ENCODE peak calls at places on chromosome 4, in ten cellular contexts. D is fibroblast of pulmonary artery, X is IMR-90, O is GM12878, L is mammary epithelial cell, R is neural progenitor cell, F is OCI-LY7, J is heart left ventricle, W is AG09309, M is lung. T is an unnamed sample.

GRCh38 chr4:131459430-131460101 is 1689.5 kb upstream of the PCDH10 start:
- DNase-seq in D (no peak), X (no peak), O (peak), L (no peak), R (no peak), F (peak), J (no peak), W (no peak), M (no peak), T (no peak)

GRCh38 chr4:118286685-118287084 is 66.1 kb downstream of the PRSS12 start:
- DNase-seq in D (no peak), X (no peak), O (no peak), L (peak), R (no peak), F (no peak), J (no peak), W (no peak), M (no peak), T (no peak)

GRCh38 chr4:107131295-107131694 is 95.2 kb upstream of the DKK2 start:
- DNase-seq in D (peak), X (peak), O (no peak), L (no peak), R (no peak), F (no peak), J (no peak), W (no peak), M (no peak), T (no peak)

GRCh38 chr4:157128395-157128794 is 52.4 kb downstream of the GLRB start:
- DNase-seq in D (peak), X (peak), O (no peak), L (peak), R (no peak), F (no peak), J (no peak), W (peak), M (no peak), T (peak)

GRCh38 chr4:4801013-4801412 is 58.5 kb upstream of the MSX1 start:
- DNase-seq in D (peak), X (peak), O (no peak), L (no peak), R (no peak), F (no peak), J (no peak), W (peak), M (no peak), T (peak)

GRCh38 chr4:185865901-185866328 is 53.9 kb upstream of the SORBS2 start:
- DNase-seq in D (peak), X (peak), O (no peak), L (peak), R (no peak), F (no peak), J (peak), W (no peak), M (no peak), T (peak)

GRCh38 chr4:108030332-108030731 is 40.6 kb downstream of the HADH start:
- DNase-seq in D (peak), X (peak), O (no peak), L (peak), R (peak), F (peak), J (no peak), W (peak), M (no peak), T (peak)

GRCh38 chr4:150641604-150642003 is 59.7 kb downstream of the MAB21L2 start:
- DNase-seq in D (no peak), X (no peak), O (no peak), L (no peak), R (no peak), F (no peak), J (no peak), W (no peak), M (no peak), T (no peak)

GRCh38 chr4:64584981-64585557 is 175.8 kb upstream of the TECRL start:
- DNase-seq in D (peak), X (peak), O (no peak), L (peak), R (peak), F (peak), J (no peak), W (no peak), M (no peak), T (peak)

GRCh38 chr4:87679449-87680169 is 29.5 kb downstream of the DMP1 start:
- DNase-seq in D (peak), X (peak), O (peak), L (peak), R (peak), F (peak), J (peak), W (peak), M (no peak), T (peak)

DNA sequence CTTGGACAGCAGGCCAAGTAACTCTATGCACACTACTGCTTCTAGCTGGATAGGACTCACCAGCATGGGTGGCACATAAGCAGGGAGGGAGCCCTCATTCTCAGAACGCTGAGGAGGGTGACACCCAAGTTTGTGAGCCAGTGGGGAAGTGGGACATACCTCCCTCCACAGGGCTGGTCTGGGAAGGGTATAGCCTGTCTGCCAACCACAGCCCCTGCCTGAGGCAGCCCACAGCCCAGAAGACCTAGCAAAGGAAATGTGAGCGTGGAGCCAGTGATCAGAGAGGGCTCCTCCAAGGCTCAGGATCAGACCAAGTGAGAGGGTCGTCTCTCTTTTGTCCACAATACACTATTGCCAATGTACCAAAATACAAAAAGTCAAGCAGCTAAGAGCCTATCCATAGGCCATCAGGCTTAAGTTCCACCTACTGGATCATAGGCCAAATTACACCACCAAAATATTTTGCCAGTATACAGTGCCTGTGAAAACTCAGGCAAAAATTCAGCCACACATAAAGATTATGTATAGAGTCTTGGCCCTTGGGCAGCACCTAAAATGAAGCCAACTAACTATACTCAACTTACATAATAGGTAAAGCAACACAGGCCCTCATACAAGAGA is 1203.1 kb downstream of the PCDH18 start:
- DNase-seq in D (peak), X (no peak), O (no peak), L (peak), R (peak), F (no peak), J (no peak), W (no peak), M (no peak), T (no peak)
- TF ChIP-seq CTCF in D (peak), X (no peak), O (no peak), L (peak), R (peak), F (no peak), J (no peak), W (no peak), M (no peak), T (no peak)

DNA sequence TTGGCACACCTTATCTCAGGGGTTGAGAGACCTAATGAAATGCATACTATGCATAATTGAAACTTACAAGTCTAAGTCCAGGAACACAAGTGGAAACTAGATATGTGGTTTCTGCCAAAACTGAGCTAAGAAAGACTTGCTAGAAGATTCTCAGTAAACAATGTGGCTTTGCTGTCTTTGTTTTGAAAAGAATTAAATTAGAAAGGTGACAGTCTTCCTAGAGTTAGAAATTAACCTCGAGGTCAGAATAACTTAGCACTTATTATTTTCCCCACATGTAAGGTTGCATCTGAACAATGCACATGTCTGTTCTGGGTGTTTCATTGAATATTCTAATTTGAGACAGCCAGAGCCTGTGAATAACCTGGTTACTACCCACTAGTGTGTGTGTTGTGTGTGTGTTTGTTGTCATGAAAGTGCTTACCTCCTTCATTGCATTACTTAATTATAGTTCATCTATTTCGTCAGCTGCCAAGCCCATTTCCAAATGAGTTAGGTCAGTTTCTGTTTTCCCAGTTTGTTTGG is 1.5 kb downstream of the EREG start:
- DNase-seq in D (no peak), X (no peak), O (no peak), L (peak), R (no peak), F (no peak), J (no peak), W (no peak), M (no peak), T (no peak)
- H3K4me3 ChIP-seq in D (peak), X (no peak), O (no peak), L (peak), R (no peak), F (no peak), J (no peak), W (no peak), M (no peak), T (no peak)

DNA sequence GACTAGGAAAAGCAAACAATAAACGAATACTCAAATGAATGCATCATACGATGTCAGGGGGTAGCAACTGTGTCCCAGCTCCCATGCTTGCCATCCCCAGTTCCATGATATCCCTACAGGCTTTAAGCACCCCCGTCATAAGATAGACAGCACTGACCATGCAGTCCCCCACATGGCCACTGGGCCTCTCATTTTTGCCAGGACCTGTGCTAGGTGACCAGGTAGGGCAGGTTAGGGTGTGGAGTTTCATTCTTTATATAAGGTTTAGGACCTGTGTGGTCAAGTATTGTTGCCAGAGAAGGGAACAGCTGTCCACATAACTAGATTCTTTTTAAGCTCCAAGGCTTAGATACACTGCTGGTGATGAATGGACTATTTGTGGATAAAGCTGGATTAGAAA is 9.7 kb downstream of the PPEF2 start:
- DNase-seq in D (no peak), X (no peak), O (no peak), L (peak), R (peak), F (no peak), J (no peak), W (no peak), M (no peak), T (no peak)
- TF ChIP-seq CTCF in D (peak), X (no peak), O (peak), L (peak), R (peak), F (no peak), J (no peak), W (peak), M (no peak), T (peak)

GRCh38 chr4:97309111-97309510 is 834.2 kb downstream of the STPG2 start:
- DNase-seq in D (no peak), X (no peak), O (no peak), L (no peak), R (no peak), F (no peak), J (no peak), W (no peak), M (no peak), T (no peak)
- H3K4me3 ChIP-seq in D (no peak), X (no peak), O (no peak), L (no peak), R (no peak), F (no peak), J (no peak), W (no peak), M (no peak), T (no peak)

GRCh38 chr4:6701371-6701770 is 7.7 kb downstream of the S100P start:
- DNase-seq in D (no peak), X (no peak), O (no peak), L (no peak), R (peak), F (no peak), J (no peak), W (no peak), M (no peak), T (no peak)
- TF ChIP-seq CTCF in D (peak), X (peak), O (peak), L (peak), R (peak), F (peak), J (no peak), W (peak), M (no peak), T (peak)

GRCh38 chr4:7111441-7111840 is 43.6 kb upstream of the GRPEL1 start:
- DNase-seq in D (no peak), X (no peak), O (no peak), L (no peak), R (no peak), F (no peak), J (no peak), W (no peak), M (no peak), T (no peak)
- H3K4me3 ChIP-seq in D (no peak), X (no peak), O (no peak), L (no peak), R (no peak), F (no peak), J (no peak), W (no peak), M (no peak), T (no peak)

DNA sequence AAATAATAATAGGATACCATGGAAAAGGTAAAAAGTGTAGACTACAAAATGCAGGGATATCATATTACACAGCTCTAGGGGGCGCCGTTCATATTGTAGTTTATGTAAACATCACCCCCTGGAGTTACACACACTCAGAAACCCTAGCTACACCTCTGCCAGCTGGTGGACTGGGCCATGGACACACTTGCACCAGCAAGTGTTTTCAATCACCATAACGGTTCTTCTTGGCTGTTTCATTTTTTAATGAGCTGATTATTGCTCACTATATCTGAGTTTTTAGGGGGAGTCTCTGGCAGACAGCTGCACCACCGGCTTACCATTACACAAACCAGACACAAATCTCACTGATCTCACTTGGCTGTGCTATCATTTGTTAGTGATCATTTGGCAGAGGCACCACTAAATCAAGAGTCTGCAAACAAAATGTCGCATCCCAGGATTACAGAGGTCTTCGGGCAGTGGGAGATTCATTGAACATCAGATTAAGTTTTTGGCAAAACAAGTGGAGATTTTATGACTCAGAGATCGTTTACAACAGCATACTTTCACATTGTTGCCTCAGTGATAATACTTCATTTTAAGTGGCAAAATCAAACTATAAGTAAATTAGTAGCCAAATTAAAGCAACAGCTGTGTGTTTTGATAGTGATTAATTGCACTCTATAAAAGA is 185.7 kb downstream of the UNC5C start:
- DNase-seq in D (peak), X (peak), O (no peak), L (peak), R (peak), F (peak), J (no peak), W (no peak), M (no peak), T (no peak)
- TF ChIP-seq CTCF in D (peak), X (no peak), O (no peak), L (no peak), R (peak), F (peak), J (no peak), W (no peak), M (no peak), T (no peak)

DNA sequence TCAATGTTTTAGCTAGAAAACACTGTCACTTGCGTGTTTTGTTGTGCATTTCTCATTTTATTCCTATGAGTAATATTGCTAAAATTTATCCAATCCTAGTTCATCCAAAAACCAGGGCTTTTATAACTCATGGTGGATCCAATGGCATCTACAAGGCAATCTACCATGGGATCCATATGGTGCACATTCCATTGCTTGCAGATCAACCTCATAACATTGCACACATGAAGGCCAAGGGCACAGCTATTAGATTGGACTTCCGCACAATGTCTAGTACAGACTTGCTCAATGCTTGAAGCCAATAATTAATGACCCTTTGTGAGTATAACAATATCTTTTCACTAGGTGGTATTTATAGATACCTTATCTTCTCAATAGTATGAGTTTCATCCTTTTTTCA is 57.2 kb upstream of the UGT2B7 start:
- DNase-seq in D (peak), X (no peak), O (no peak), L (no peak), R (no peak), F (no peak), J (no peak), W (no peak), M (no peak), T (no peak)
- H3K4me3 ChIP-seq in D (no peak), X (no peak), O (no peak), L (no peak), R (no peak), F (no peak), J (no peak), W (no peak), M (no peak), T (no peak)

GRCh38 chr4:119785963-119786362 is 157.4 kb upstream of the PDE5A start:
- DNase-seq in D (peak), X (peak), O (no peak), L (peak), R (no peak), F (no peak), J (no peak), W (no peak), M (no peak), T (peak)
- TF ChIP-seq CTCF in D (peak), X (peak), O (no peak), L (peak), R (peak), F (peak), J (peak), W (peak), M (no peak), T (peak)